ENCODE peak calls at places on chromosomes 12 and 14, in eight cellular contexts. One of them, this sample, is unnamed.

GRCh38 chr14:24734917-24735500 is 101.0 kb upstream of the GZMB start:
- DNase-seq in heart left ventricle: no peak
- DNase-seq in fibroblast of lung: peak; percentile 82
- DNase-seq in IMR-90: peak; percentile 69
- DNase-seq in WERI-Rb-1: peak; percentile 17
- DNase-seq in pancreas: no peak
- DNase-seq in CD8-positive, alpha-beta T cell: peak; percentile 9
- DNase-seq in Caco-2: peak; percentile 66
- DNase-seq in this sample: peak; percentile 64

GRCh38 chr12:88501976-88502938 is 78.0 kb downstream of the KITLG start:
- DNase-seq in CD8-positive, alpha-beta T cell: no peak
- DNase-seq in heart left ventricle: no peak
- DNase-seq in WERI-Rb-1: no peak
- DNase-seq in IMR-90: peak; percentile 48
- DNase-seq in fibroblast of lung: peak; percentile 43
- DNase-seq in Caco-2: no peak
- DNase-seq in pancreas: no peak
- DNase-seq in this sample: peak; percentile 88

GRCh38 chr12:123427036-123427769 is 9.3 kb downstream of the RILPL2 start:
- DNase-seq in fibroblast of lung: no peak
- DNase-seq in Caco-2: no peak
- DNase-seq in WERI-Rb-1: no peak
- DNase-seq in CD8-positive, alpha-beta T cell: no peak
- DNase-seq in heart left ventricle: no peak
- DNase-seq in pancreas: no peak
- DNase-seq in IMR-90: no peak
- DNase-seq in this sample: no peak

GRCh38 chr12:2183556-2184541 is 131.1 kb downstream of the CACNA1C start:
- DNase-seq in WERI-Rb-1: no peak
- DNase-seq in fibroblast of lung: peak; percentile 82
- DNase-seq in IMR-90: peak; percentile 75
- DNase-seq in pancreas: no peak
- DNase-seq in heart left ventricle: no peak
- DNase-seq in Caco-2: no peak
- DNase-seq in CD8-positive, alpha-beta T cell: no peak
- DNase-seq in this sample: no peak

GRCh38 chr12:47988073-47989022 is 15.9 kb downstream of the COL2A1 start:
- DNase-seq in heart left ventricle: no peak
- DNase-seq in Caco-2: no peak
- DNase-seq in pancreas: peak; percentile 18
- DNase-seq in IMR-90: peak; percentile 33
- DNase-seq in fibroblast of lung: no peak
- DNase-seq in CD8-positive, alpha-beta T cell: no peak
- DNase-seq in WERI-Rb-1: no peak
- DNase-seq in this sample: no peak

GRCh38 chr14:101225116-101225728 is 321.7 kb upstream of the RTL1 start:
- DNase-seq in heart left ventricle: no peak
- DNase-seq in CD8-positive, alpha-beta T cell: no peak
- DNase-seq in fibroblast of lung: no peak
- DNase-seq in IMR-90: no peak
- DNase-seq in WERI-Rb-1: no peak
- DNase-seq in Caco-2: no peak
- DNase-seq in pancreas: no peak
- DNase-seq in this sample: no peak

GRCh38 chr14:29085546-29085945 is 319.0 kb downstream of the FOXG1 start:
- DNase-seq in WERI-Rb-1: no peak
- DNase-seq in pancreas: no peak
- DNase-seq in CD8-positive, alpha-beta T cell: no peak
- DNase-seq in heart left ventricle: no peak
- DNase-seq in Caco-2: peak; percentile 13
- DNase-seq in fibroblast of lung: peak; percentile 18
- DNase-seq in IMR-90: peak; percentile 5
- DNase-seq in this sample: peak; percentile 14

GRCh38 chr12:64082866-64083268 is 139.2 kb downstream of the KICS2 start:
- DNase-seq in CD8-positive, alpha-beta T cell: no peak
- DNase-seq in heart left ventricle: peak; percentile 33
- DNase-seq in Caco-2: no peak
- DNase-seq in fibroblast of lung: no peak
- DNase-seq in WERI-Rb-1: no peak
- DNase-seq in pancreas: no peak
- DNase-seq in IMR-90: no peak
- DNase-seq in this sample: no peak

GRCh38 chr12:125983094-125983783 is 918.0 kb downstream of the AACS start:
- DNase-seq in pancreas: peak; percentile 91
- DNase-seq in heart left ventricle: peak; percentile 33
- DNase-seq in IMR-90: no peak
- DNase-seq in fibroblast of lung: no peak
- DNase-seq in WERI-Rb-1: peak; percentile 62
- DNase-seq in CD8-positive, alpha-beta T cell: no peak
- DNase-seq in Caco-2: peak; percentile 65
- DNase-seq in this sample: peak; percentile 44

GRCh38 chr12:76866146-76866545 is 12.7 kb downstream of the CSRP2 start:
- DNase-seq in IMR-90: no peak
- DNase-seq in CD8-positive, alpha-beta T cell: no peak
- DNase-seq in Caco-2: no peak
- DNase-seq in heart left ventricle: no peak
- DNase-seq in fibroblast of lung: no peak
- DNase-seq in pancreas: no peak
- DNase-seq in WERI-Rb-1: peak; percentile 37
- DNase-seq in this sample: no peak

GRCh38 chr12:78183854-78184253 is 353.2 kb downstream of the NAV3 start:
- DNase-seq in heart left ventricle: no peak
- DNase-seq in IMR-90: peak; percentile 37
- DNase-seq in Caco-2: no peak
- DNase-seq in WERI-Rb-1: no peak
- DNase-seq in CD8-positive, alpha-beta T cell: no peak
- DNase-seq in pancreas: no peak
- DNase-seq in fibroblast of lung: no peak
- DNase-seq in this sample: no peak

GRCh38 chr14:96160030-96160912 is 44.4 kb upstream of the BDKRB2 start:
- DNase-seq in CD8-positive, alpha-beta T cell: no peak
- DNase-seq in fibroblast of lung: no peak
- DNase-seq in WERI-Rb-1: no peak
- DNase-seq in IMR-90: no peak
- DNase-seq in Caco-2: no peak
- DNase-seq in heart left ventricle: no peak
- DNase-seq in pancreas: no peak
- DNase-seq in this sample: no peak

GRCh38 chr14:100193417-100194357 is 34.2 kb upstream of the DEGS2 start:
- DNase-seq in pancreas: peak; percentile 57
- DNase-seq in WERI-Rb-1: no peak
- DNase-seq in fibroblast of lung: no peak
- DNase-seq in heart left ventricle: no peak
- DNase-seq in CD8-positive, alpha-beta T cell: no peak
- DNase-seq in Caco-2: peak; percentile 16
- DNase-seq in IMR-90: no peak
- DNase-seq in this sample: no peak

GRCh38 chr12:47970843-47971242 is 7.4 kb downstream of the TMEM106C start:
- DNase-seq in heart left ventricle: no peak
- DNase-seq in pancreas: no peak
- DNase-seq in Caco-2: no peak
- DNase-seq in WERI-Rb-1: no peak
- DNase-seq in CD8-positive, alpha-beta T cell: no peak
- DNase-seq in IMR-90: no peak
- DNase-seq in fibroblast of lung: no peak
- DNase-seq in this sample: no peak

DNA sequence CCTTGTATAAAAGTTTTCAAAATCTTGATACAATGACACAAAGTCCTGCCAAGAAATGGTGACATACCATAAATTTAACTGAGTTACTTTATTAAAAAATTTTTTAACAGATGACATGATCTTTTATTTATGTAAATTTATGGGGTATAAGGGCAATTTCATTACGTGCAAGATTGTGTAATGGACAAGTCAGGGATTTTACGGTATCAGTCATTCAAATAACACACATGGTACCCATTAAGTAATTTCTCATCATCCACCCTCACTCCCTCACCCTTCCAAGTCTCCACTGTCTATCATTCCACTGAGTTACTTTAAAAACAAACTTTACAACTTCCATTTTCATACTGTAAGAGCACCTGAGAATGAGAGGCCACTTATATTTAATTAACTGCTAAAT is 37.4 kb downstream of the SPTLC2 start:
- DNase-seq in Caco-2: no peak
- DNase-seq in CD8-positive, alpha-beta T cell: no peak
- DNase-seq in WERI-Rb-1: no peak
- DNase-seq in fibroblast of lung: no peak
- DNase-seq in pancreas: no peak
- DNase-seq in heart left ventricle: no peak
- DNase-seq in IMR-90: peak; percentile 54
- DNase-seq in this sample: no peak
- H3K4me3 ChIP-seq in Caco-2: no peak overlapping the region
- H3K4me3 ChIP-seq in CD8-positive, alpha-beta T cell: no peak overlapping the region
- H3K4me3 ChIP-seq in WERI-Rb-1: no peak overlapping the region
- H3K4me3 ChIP-seq in fibroblast of lung: no peak overlapping the region
- H3K4me3 ChIP-seq in pancreas: no peak overlapping the region
- H3K4me3 ChIP-seq in heart left ventricle: no peak overlapping the region
- H3K4me3 ChIP-seq in IMR-90: no peak overlapping the region
- H3K4me3 ChIP-seq in this sample: no peak overlapping the region

GRCh38 chr14:81561084-81561775 is 27.6 kb upstream of the SEL1L start:
- DNase-seq in heart left ventricle: no peak
- DNase-seq in Caco-2: no peak
- DNase-seq in CD8-positive, alpha-beta T cell: no peak
- DNase-seq in pancreas: no peak
- DNase-seq in WERI-Rb-1: no peak
- DNase-seq in fibroblast of lung: no peak
- DNase-seq in IMR-90: no peak
- DNase-seq in this sample: peak; percentile 95

GRCh38 chr14:81562818-81563217 is 29.2 kb upstream of the SEL1L start:
- DNase-seq in WERI-Rb-1: no peak
- DNase-seq in fibroblast of lung: no peak
- DNase-seq in IMR-90: no peak
- DNase-seq in Caco-2: no peak
- DNase-seq in CD8-positive, alpha-beta T cell: no peak
- DNase-seq in pancreas: no peak
- DNase-seq in heart left ventricle: no peak
- DNase-seq in this sample: no peak

GRCh38 chr14:81571437-81571836 is 37.8 kb upstream of the SEL1L start:
- DNase-seq in WERI-Rb-1: no peak
- DNase-seq in heart left ventricle: no peak
- DNase-seq in pancreas: no peak
- DNase-seq in Caco-2: no peak
- DNase-seq in fibroblast of lung: no peak
- DNase-seq in CD8-positive, alpha-beta T cell: no peak
- DNase-seq in IMR-90: no peak
- DNase-seq in this sample: peak; percentile 57

DNA sequence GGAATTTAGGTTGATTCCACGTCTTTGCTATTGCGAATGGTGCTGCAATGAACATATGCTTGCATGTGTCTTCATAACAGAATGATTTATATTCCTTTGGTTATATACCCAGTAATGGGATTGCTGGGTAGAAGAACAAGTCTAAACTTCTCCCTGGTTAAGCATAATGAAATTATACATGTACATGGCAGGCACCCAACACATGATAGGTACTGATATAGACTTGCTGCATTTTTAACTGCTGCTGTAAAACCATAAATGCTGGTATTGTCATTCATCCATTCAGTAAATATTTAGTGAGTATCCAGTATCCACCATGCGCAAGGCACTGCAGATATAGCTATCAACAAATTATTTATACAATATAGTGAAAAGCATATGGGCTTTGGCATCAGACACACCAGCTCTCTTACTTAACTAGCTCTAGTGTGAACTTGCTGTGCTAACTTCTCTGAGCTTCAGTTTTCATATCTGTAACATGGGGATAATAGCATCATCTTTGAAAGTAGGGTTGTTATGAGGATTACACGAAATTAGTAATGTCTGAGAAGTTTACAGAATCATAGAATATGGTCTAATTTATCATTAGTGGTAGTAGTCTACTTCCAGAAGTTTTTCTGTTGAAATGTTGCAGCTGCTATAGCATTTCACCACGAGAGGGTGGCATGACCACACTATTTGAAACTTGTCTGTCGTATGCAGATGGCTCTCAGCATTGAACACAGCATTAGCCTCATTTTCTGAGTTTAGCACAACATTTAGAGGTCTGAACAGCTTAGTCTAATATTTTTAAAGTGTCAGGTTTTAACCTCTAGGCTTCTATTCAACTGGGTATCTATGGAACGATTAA is 32.0 kb upstream of the SEL1L start:
- DNase-seq in Caco-2: peak; percentile 55
- DNase-seq in pancreas: no peak
- DNase-seq in WERI-Rb-1: peak; percentile 43
- DNase-seq in CD8-positive, alpha-beta T cell: no peak
- DNase-seq in heart left ventricle: no peak
- DNase-seq in fibroblast of lung: peak; percentile 14
- DNase-seq in IMR-90: no peak
- DNase-seq in this sample: peak; percentile 54
- TF ChIP-seq CTCF in Caco-2: peak; percentile 68
- TF ChIP-seq CTCF in pancreas: peak; percentile 20
- TF ChIP-seq CTCF in WERI-Rb-1: peak; percentile 70
- TF ChIP-seq CTCF in CD8-positive, alpha-beta T cell: no peak
- TF ChIP-seq CTCF in heart left ventricle: peak; percentile 34
- TF ChIP-seq CTCF in fibroblast of lung: peak; percentile 32
- TF ChIP-seq CTCF in IMR-90: peak; percentile 39
- TF ChIP-seq CTCF in this sample: peak; percentile 51

DNA sequence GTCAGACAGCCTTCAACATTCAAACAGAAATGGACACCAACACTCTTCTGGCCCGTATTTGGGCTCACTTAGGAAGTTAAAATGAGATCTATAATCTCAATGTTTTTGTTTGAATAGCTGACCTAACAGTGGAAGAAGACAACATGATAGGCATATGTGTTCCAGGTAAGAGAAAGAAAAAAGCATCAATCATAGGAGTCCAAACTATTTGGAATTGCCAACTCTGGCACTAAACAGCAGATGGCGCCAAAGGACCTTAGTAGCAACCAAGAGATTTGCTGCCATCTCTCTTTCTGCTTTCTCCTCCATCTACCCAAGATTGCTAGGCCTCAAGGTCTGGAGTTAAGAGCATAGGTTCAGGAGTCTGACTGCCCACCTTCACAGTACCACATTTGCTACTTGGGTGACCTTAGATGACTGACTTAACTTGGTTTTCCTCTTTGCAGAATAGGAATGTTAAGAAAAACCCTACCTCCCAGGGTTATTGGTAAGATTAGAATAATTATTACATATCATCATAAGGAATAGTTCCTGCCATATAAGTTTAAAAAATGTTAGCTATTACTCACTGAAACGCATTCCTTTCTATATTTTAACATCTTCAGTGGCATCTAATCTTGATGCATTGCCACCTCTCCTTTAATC is 30.2 kb downstream of the PEX5 start:
- DNase-seq in WERI-Rb-1: peak; percentile 69
- DNase-seq in CD8-positive, alpha-beta T cell: peak; percentile 79
- DNase-seq in IMR-90: peak; percentile 73
- DNase-seq in pancreas: no peak
- DNase-seq in heart left ventricle: peak; percentile 65
- DNase-seq in Caco-2: peak; percentile 85
- DNase-seq in fibroblast of lung: peak; percentile 82
- DNase-seq in this sample: peak; percentile 67
- H3K27me3 ChIP-seq in WERI-Rb-1: no peaks in the 10 kb centered on the region
- H3K27me3 ChIP-seq in CD8-positive, alpha-beta T cell: no peaks in the 10 kb centered on the region
- H3K27me3 ChIP-seq in IMR-90: peaks cover 9% of the 10 kb centered on the region
- H3K27me3 ChIP-seq in pancreas: no peaks in the 10 kb centered on the region
- H3K27me3 ChIP-seq in heart left ventricle: no peaks in the 10 kb centered on the region
- H3K27me3 ChIP-seq in Caco-2: no peaks in the 10 kb centered on the region
- H3K27me3 ChIP-seq in fibroblast of lung: no peaks in the 10 kb centered on the region
- H3K27me3 ChIP-seq in this sample: no peaks in the 10 kb centered on the region

DNA sequence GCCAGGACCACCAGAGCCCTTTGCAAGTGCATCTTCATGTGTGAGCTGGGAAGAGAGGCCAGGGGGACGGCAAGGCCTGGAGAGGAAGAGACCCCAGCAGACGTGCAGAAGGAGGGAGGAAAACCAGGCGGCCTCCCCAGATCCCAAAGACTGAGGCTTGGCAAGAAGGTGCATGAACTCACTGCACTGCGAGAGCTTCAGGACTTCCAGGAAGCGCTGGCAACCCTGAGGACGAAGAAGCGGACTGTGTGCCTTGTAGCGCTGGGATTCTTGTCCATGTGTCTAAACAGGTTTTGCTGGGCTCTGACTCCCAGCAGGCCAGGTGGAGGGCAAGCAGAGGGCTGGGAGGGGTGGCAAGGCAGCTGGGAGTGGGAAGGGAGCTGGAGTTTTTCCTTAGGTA is 939 bp downstream of the TGFB3 start:
- DNase-seq in IMR-90: no peak
- DNase-seq in Caco-2: no peak
- DNase-seq in CD8-positive, alpha-beta T cell: no peak
- DNase-seq in pancreas: peak; percentile 73
- DNase-seq in WERI-Rb-1: no peak
- DNase-seq in fibroblast of lung: peak; percentile 36
- DNase-seq in heart left ventricle: peak; percentile 37
- DNase-seq in this sample: peak; percentile 39
- H3K4me3 ChIP-seq in IMR-90: no peak overlapping the region
- H3K4me3 ChIP-seq in Caco-2: no peak overlapping the region
- H3K4me3 ChIP-seq in CD8-positive, alpha-beta T cell: no peak overlapping the region
- H3K4me3 ChIP-seq in pancreas: peak overlapping the region; percentile 69
- H3K4me3 ChIP-seq in WERI-Rb-1: no peak overlapping the region
- H3K4me3 ChIP-seq in fibroblast of lung: peak overlapping the region; percentile 17
- H3K4me3 ChIP-seq in heart left ventricle: peak overlapping the region; percentile 82
- H3K4me3 ChIP-seq in this sample: no peak overlapping the region